ENCODE peak calls at places on chromosomes 5 and 9, in six cellular contexts. Q is stomach, F is endodermal cell, K is left ventricle myocardium inferior, I is body of pancreas, D is hepatocyte. Y is an unnamed sample. For H3K4me1 and H3K27me3, the result is how much of the 10 kb centered on the place peaks cover.

GRCh38 chr5:132387649-132388117 is 18.2 kb downstream of the SLC22A5 start:
- DNase-seq in K (peak), Q (peak), D (peak), I (peak), F (peak), Y (peak)

GRCh38 chr5:172877496-172878260 is 43.6 kb downstream of the ERGIC1 start:
- DNase-seq in F (no peak), D (no peak), K (no peak), Q (no peak), I (no peak), Y (no peak)

GRCh38 chr9:99140685-99141314 is 35.9 kb downstream of the TGFBR1 start:
- DNase-seq in I (peak), Q (no peak), D (peak), K (no peak), F (peak), Y (no peak)

GRCh38 chr9:135448570-135449180 is 30.9 kb upstream of the PPP1R26 start:
- DNase-seq in D (no peak), F (peak), Q (no peak), I (no peak), K (no peak), Y (no peak)

GRCh38 chr5:16912080-16912479 is 24.0 kb downstream of the MYO10 start:
- DNase-seq in F (no peak), I (no peak), Q (no peak), D (no peak), K (no peak), Y (no peak)

GRCh38 chr9:110029422-110029814 is 178.5 kb downstream of the C9orf152 start:
- DNase-seq in D (peak), Q (no peak), F (no peak), K (no peak), I (peak), Y (peak)

GRCh38 chr9:90641090-90641489 is 1.5 kb downstream of the DIRAS2 start:
- DNase-seq in Q (no peak), I (no peak), F (no peak), D (no peak), K (no peak), Y (no peak)

GRCh38 chr5:111892949-111893348 is 136.0 kb upstream of the NREP start:
- DNase-seq in F (no peak), I (no peak), Q (no peak), D (no peak), K (no peak), Y (no peak)

GRCh38 chr9:79166005-79166404 is 405.8 kb upstream of the TLE4 start:
- DNase-seq in D (peak), K (no peak), F (no peak), Q (no peak), I (no peak), Y (no peak)

GRCh38 chr9:101467690-101468089 is 32.1 kb upstream of the ALDOB start:
- DNase-seq in D (no peak), I (no peak), F (no peak), K (no peak), Q (no peak), Y (no peak)

GRCh38 chr5:135999396-136000139 is 29.2 kb upstream of the TGFBI start:
- DNase-seq in F (peak), D (no peak), Q (no peak), I (peak), K (no peak), Y (no peak)

GRCh38 chr9:92749934-92750315 is 14.7 kb downstream of the BICD2 start:
- DNase-seq in Q (no peak), D (no peak), K (no peak), F (peak), I (no peak), Y (no peak)

GRCh38 chr5:128470663-128471062 is 67.4 kb downstream of the FBN2 start:
- DNase-seq in K (no peak), Q (no peak), F (no peak), I (no peak), D (no peak), Y (no peak)

GRCh38 chr5:128475693-128476092 is 62.4 kb downstream of the FBN2 start:
- DNase-seq in Q (no peak), D (no peak), F (no peak), I (no peak), K (no peak), Y (no peak)

GRCh38 chr5:128469924-128470323 is 68.1 kb downstream of the FBN2 start:
- DNase-seq in K (no peak), Q (no peak), F (no peak), D (no peak), I (no peak), Y (no peak)

GRCh38 chr5:128472919-128473318 is 65.1 kb downstream of the FBN2 start:
- DNase-seq in K (no peak), F (no peak), D (no peak), I (no peak), Q (no peak), Y (peak)

DNA sequence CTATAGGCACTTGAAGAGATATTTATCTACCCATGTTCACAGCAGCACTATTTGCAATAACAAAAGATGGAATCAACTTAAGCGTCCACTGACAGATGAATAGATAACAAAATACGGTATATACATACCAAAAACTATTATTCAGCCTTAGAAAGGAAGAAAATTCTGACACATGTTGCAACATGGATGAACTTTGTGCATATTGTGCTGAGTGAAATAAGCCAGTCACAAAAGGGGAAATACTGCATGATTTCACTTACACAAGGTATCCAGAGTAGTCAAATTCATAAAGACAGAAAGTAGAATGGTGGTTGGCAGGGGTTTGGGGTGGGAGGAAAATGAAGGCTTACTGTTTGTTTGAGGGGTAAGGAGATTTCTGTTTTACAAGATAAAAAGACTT is 66.0 kb downstream of the FBN2 start:
- DNase-seq in D (no peak), Q (no peak), K (no peak), F (no peak), I (no peak), Y (no peak)
- H3K4me1 ChIP-seq in D (under half), Q (under half), K (under half), F (under half), I (under half), Y (under half)

GRCh38 chr5:76579166-76579765 is 43.9 kb downstream of the F2RL2 start:
- DNase-seq in F (no peak), I (no peak), D (no peak), K (no peak), Q (no peak), Y (no peak)

GRCh38 chr5:76580983-76581382 is 42.2 kb downstream of the F2RL2 start:
- DNase-seq in F (no peak), D (no peak), I (no peak), Q (no peak), K (no peak), Y (no peak)

GRCh38 chr5:76571595-76571994 is 51.6 kb downstream of the F2RL2 start:
- DNase-seq in K (no peak), Q (no peak), D (no peak), F (no peak), I (no peak), Y (no peak)

DNA sequence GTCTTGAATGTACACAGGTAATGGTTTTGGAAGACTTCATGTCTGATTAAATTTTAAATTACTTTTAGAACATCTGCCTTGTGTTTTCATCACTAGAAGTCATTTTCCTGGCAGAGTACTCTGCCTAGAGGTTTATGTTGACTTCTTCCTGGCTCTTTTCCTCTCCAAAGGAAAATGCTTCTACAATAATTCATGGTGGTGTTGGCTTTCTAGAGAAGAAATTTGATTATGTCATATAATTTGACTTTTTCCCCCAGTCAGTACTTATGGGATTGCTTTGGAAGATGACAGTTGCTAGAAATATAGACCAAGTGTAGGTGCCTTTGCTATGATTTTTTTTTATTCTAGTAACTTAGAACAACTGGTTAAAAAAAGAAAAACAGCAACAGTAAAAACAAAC is 46.7 kb downstream of the F2RL2 start:
- DNase-seq in K (no peak), Q (no peak), I (no peak), F (no peak), D (no peak), Y (no peak)
- H3K27me3 ChIP-seq in K (under half), Q (under half), I (under half), F (under half), D (under half), Y (under half)

DNA sequence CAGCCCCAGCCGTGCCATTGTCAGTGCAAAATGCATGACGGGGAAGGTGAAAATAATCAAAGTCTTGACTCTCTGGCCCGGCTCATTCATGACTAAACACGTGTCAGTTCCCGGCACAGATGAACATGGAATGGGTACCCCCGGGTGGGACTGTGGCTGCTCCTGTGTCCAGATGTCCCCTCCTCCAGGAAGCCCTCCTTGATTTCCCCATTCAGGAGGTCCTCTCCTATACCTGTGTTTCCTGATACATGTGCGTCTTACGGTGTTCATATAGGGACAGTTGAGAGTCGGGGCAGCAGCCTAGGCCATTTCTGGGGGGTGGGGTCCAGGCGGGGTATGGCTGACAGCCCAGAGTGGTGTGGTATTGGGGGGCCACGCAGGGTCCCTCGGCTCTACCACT is 19.5 kb downstream of the RXRA start:
- DNase-seq in D (no peak), K (no peak), Q (no peak), I (no peak), F (no peak), Y (no peak)
- H3K4me1 ChIP-seq in D (under half), K (half or more), Q (half or more), I (half or more), F (under half), Y (under half)

GRCh38 chr9:1042466-1042865 is 7.7 kb upstream of the DMRT2 start:
- DNase-seq in F (peak), K (no peak), Q (no peak), D (no peak), I (no peak), Y (no peak)

GRCh38 chr9:1048853-1049252 is 1.3 kb upstream of the DMRT2 start:
- DNase-seq in D (no peak), Q (no peak), I (no peak), K (no peak), F (no peak), Y (no peak)

GRCh38 chr9:1046639-1047604 is 3.2 kb upstream of the DMRT2 start:
- DNase-seq in I (no peak), F (no peak), Q (no peak), K (no peak), D (no peak), Y (no peak)

GRCh38 chr9:1047605-1048235 is 2.4 kb upstream of the DMRT2 start:
- DNase-seq in K (no peak), Q (no peak), D (no peak), I (no peak), F (no peak), Y (no peak)

DNA sequence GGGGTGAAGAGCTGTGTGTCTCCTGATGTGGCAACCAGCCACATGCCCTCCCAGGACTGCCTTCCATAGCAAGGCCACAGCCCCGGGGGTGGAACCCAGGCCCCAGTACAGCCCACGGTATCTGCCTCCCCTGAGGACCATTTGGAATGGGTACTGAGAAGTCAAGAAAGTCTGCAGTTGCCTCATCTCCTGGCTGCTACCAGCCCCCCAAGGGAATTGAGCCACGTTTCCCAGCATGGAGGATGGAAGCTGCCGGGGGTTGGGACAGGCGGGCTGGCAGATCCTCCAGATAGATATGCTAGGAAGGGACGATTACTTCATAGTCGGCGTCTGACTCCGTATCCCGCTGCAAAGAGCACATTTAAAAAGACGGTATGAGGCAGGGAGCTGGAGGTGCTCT is 5.5 kb upstream of the DMRT2 start:
- DNase-seq in K (peak), I (no peak), F (no peak), D (no peak), Q (no peak), Y (no peak)
- H3K27me3 ChIP-seq in K (half or more), I (half or more), F (half or more), D (under half), Q (half or more), Y (under half)

GRCh38 chr5:180988011-180988410 is 635 bp upstream of the BTNL3 start:
- DNase-seq in Q (no peak), I (no peak), D (no peak), F (no peak), K (no peak), Y (no peak)
- H3K4me1 ChIP-seq in Q (under half), I (under half), D (under half), F (under half), K (under half), Y (under half)

Y was measured in lung.